ENCODE peak calls at places on chromosomes 1 and 21, in five cellular contexts. T is GM23338, F is B cell, Z is body of pancreas, K is GM10248. O is an unnamed sample.

GRCh38 chr1:62541048-62541447 is 56.3 kb upstream of the ANGPTL3 start:
- DNase-seq in Z (no peak), K (no peak), T (no peak), F (no peak), O (no peak)

GRCh38 chr1:6085666-6086065 is 40.0 kb downstream of the KCNAB2 start:
- DNase-seq in Z (no peak), F (no peak), T (no peak), K (no peak), O (no peak)

GRCh38 chr21:17900281-17900989 is 81.3 kb upstream of the C21orf91 start:
- DNase-seq in Z (peak), K (no peak), F (no peak), T (peak), O (no peak)

GRCh38 chr1:29808141-29808995 is 572.0 kb downstream of the PTPRU start:
- DNase-seq in K (no peak), T (no peak), F (no peak), Z (no peak), O (no peak)

GRCh38 chr1:155038602-155039307 is 5.1 kb downstream of the DCST1 start:
- DNase-seq in T (no peak), Z (no peak), F (no peak), K (no peak), O (no peak)

GRCh38 chr21:28833181-28833580 is 159.5 kb downstream of the LTN1 start:
- DNase-seq in T (no peak), F (no peak), Z (no peak), K (no peak), O (no peak)

GRCh38 chr1:184771190-184771691 is 16.6 kb upstream of the EDEM3 start:
- DNase-seq in Z (peak), T (no peak), K (no peak), F (no peak), O (no peak)

GRCh38 chr1:205480349-205481278 is 23.9 kb upstream of the CDK18 start:
- DNase-seq in F (peak), Z (no peak), K (peak), T (no peak), O (no peak)

GRCh38 chr21:45823100-45823681 is 158.4 kb upstream of the COL6A1 start:
- DNase-seq in Z (no peak), K (no peak), T (no peak), F (no peak), O (no peak)

DNA sequence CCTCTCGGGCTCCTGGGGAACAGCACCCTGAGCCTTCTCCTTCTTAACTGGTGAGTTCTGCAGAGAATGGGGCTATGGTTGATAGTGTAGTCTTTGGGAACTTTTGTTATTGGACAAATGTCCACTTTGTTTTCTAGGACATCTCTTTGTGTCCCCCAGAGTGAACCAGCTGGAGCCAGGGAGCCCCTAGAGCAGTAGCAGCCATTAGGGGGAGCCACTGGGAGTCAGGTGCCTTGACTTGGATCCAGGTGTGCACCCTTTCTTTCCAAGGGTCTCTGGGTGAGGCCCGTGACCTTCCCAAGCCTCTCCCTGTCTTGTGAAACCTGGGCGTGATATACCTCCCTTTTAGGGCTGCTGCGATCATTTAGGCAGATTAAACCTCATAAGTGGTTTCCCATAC is 36.9 kb downstream of the ABCG1 start:
- DNase-seq in T (no peak), Z (no peak), F (no peak), K (no peak), O (no peak)
- TF ChIP-seq CTCF in T (peak), Z (no peak), F (no peak), K (no peak), O (no peak)

GRCh38 chr1:56803561-56804156 is 15.5 kb downstream of the FYB2 start:
- DNase-seq in Z (peak), K (no peak), T (peak), F (peak), O (no peak)
- TF ChIP-seq CTCF in Z (peak), K (peak), T (peak), F (peak), O (no peak)

GRCh38 chr1:20661235-20662109 is at the start of gene DDOST:
- DNase-seq in F (peak), K (peak), T (peak), Z (peak), O (peak)
- TF ChIP-seq CTCF in F (peak), K (no peak), T (peak), Z (peak), O (peak)

DNA sequence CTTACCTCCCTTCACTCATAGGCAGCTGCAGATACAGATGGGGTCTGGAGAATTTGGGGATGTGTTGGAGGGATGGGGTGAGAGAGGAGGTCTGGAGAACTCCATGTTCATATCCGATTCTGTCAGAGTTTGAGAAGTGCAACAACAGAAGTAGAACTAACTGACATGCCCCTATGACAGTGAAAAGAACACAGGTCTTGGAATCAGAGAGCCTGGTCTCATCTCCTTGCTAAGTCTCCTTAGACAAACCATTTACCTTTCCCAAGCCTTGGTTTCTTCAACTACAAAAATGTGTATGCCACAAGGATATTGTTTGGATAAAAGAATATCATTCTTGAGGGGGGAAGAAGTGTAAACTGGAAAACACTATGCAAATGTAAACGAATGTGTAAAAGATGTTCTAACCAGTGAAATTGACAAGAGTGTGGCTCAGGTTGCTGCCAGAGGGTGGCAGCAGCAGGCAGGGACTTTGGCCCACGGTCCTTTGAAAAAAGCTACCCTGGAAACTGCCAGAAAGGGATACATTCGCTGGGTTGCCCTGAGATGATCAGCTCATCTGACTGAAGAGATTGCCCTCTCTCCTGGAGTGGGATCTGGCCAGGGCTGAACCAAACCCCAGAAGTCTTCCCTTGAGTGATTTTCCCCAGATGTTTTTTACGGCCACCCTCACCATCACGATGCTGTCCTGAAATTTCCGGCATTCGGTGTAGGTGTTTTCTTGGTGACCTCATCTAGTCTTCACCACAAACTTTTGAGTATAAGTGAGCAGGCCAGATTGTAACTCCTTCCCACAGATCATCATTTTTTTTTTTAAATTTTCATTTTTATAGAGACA is 17.0 kb upstream of the CD2 start:
- DNase-seq in F (peak), Z (peak), T (peak), K (peak), O (no peak)
- TF ChIP-seq CTCF in F (peak), Z (peak), T (peak), K (peak), O (peak)